ENCODE peak calls at places on chromosomes 5 and 9, in six cellular contexts. M is omental fat pad; B is aorta; J is activated CD8-positive, alpha-beta T cell treated with anti-CD3 and anti-CD28 coated beads for 36 hours; C is activated CD4-positive, CD25-positive, alpha-beta regulatory T cell treated with anti-CD3 and anti-CD28 coated beads, Interleukin-2, amount 50 U/mL, for 24 hours; I is K562. V is an unnamed sample.

GRCh38 chr5:135371738-135372232 is 27.2 kb downstream of the MACROH2A1 start:
- ATAC-seq in M (peak), B (no peak), J (no peak), C (no peak), I (no peak), V (no peak)

GRCh38 chr9:134126373-134126772 is 9.5 kb upstream of the WDR5 start:
- ATAC-seq in M (no peak), B (no peak), J (no peak), C (no peak), I (no peak), V (no peak)

GRCh38 chr9:98579700-98580099 is 129.0 kb downstream of the GABBR2 start:
- ATAC-seq in M (no peak), B (no peak), J (no peak), C (no peak), I (no peak), V (no peak)

GRCh38 chr9:104074876-104075275 is 19.2 kb upstream of the SMC2 start:
- ATAC-seq in M (peak), B (no peak), J (no peak), C (no peak), I (no peak), V (no peak)

GRCh38 chr5:176381979-176382378 is 6.4 kb downstream of the NOP16 start:
- ATAC-seq in M (no peak), B (no peak), J (no peak), C (no peak), I (no peak), V (no peak)

GRCh38 chr5:141672856-141673813 is 8.9 kb downstream of the ARAP3 start:
- ATAC-seq in M (no peak), B (peak), J (peak), C (no peak), I (no peak), V (no peak)

GRCh38 chr5:27548415-27548814 is 510.0 kb upstream of the CDH9 start:
- ATAC-seq in M (no peak), B (no peak), J (no peak), C (no peak), I (no peak), V (no peak)

GRCh38 chr5:76607353-76607871 is 15.8 kb downstream of the F2RL2 start:
- ATAC-seq in M (no peak), B (no peak), J (no peak), C (no peak), I (no peak), V (no peak)

GRCh38 chr5:100889165-100889564 is 13.9 kb downstream of the ST8SIA4 start:
- ATAC-seq in M (no peak), B (no peak), J (peak), C (peak), I (no peak), V (peak)

GRCh38 chr5:1105350-1106265 is 6.3 kb downstream of the SLC12A7 start:
- ATAC-seq in M (no peak), B (no peak), J (peak), C (peak), I (peak), V (peak)

GRCh38 chr9:108813951-108814601 is 41.7 kb downstream of the ACTL7B start:
- ATAC-seq in M (peak), B (no peak), J (no peak), C (no peak), I (no peak), V (no peak)

GRCh38 chr9:131723632-131724031 is 16.2 kb downstream of the RAPGEF1 start:
- ATAC-seq in M (no peak), B (no peak), J (no peak), C (no peak), I (no peak), V (no peak)

V was measured in stimulated activated memory B cell treated with anti-CD40 and anti-IgM and Interleukin-4, amounts not matched to agents 10 μg/mL and 1 μg/mL and 100 μg/mL, for 72 hours.